ENCODE peak calls at places on chromosomes 11 and 22, in eight cellular contexts. F, Z, K, T, L, Y, V and M are unnamed samples.

GRCh38 chr11:16783321-16783801 is 44.9 kb downstream of the C11orf58 start:
- DNase-seq in Y (no peak), V (no peak), Z (no peak), L (no peak), T (no peak), K (no peak), F (no peak), M (no peak)

GRCh38 chr11:4891996-4892640 is 10.4 kb downstream of the OR51T1 start:
- DNase-seq in K (peak; percentile 93), L (no peak), Z (no peak), Y (no peak), V (no peak), F (no peak), T (no peak), M (no peak)

GRCh38 chr11:14499178-14499559 is 442 bp downstream of the COPB1 start:
- DNase-seq in L (peak; percentile 25), Z (peak; percentile 58), V (no peak), Y (no peak), T (no peak), F (peak; percentile 28), K (no peak), M (peak; percentile 55)

GRCh38 chr22:38699143-38699542 is 1.6 kb downstream of the JOSD1 start:
- DNase-seq in Y (no peak), K (no peak), T (no peak), Z (no peak), F (no peak), L (no peak), V (no peak), M (no peak)

GRCh38 chr11:61066645-61067044 is 35.6 kb upstream of the CD5 start:
- DNase-seq in T (no peak), Z (peak; percentile 24), V (no peak), Y (peak; percentile 53), K (no peak), L (no peak), F (no peak), M (no peak)

GRCh38 chr22:37842015-37842793 is 1.9 kb downstream of the ANKRD54 start:
- DNase-seq in Z (no peak), F (no peak), Y (no peak), K (no peak), L (no peak), V (no peak), T (no peak), M (peak; percentile 54)

GRCh38 chr11:12157241-12157661 is 46.9 kb downstream of the MICAL2 start:
- DNase-seq in Z (no peak), F (no peak), V (no peak), K (peak; percentile 97), L (no peak), T (no peak), Y (no peak), M (no peak)

GRCh38 chr22:26553056-26553752 is 36.7 kb downstream of the TPST2 start:
- DNase-seq in T (no peak), Z (no peak), L (no peak), Y (no peak), F (no peak), V (no peak), K (peak; percentile 95), M (no peak)

GRCh38 chr22:39013923-39014722 is at the start of gene APOBEC3C:
- DNase-seq in F (peak; percentile 89), V (peak; percentile 66), Y (peak; percentile 85), Z (peak; percentile 66), K (peak; percentile 91), L (peak; percentile 76), T (peak; percentile 89), M (peak; percentile 86)

GRCh38 chr22:19039448-19039780 is 82.8 kb downstream of the DGCR2 start:
- DNase-seq in V (no peak), Z (no peak), Y (peak; percentile 47), K (no peak), L (no peak), F (no peak), T (no peak), M (no peak)

GRCh38 chr11:105230586-105230985 is 91.0 kb upstream of the CARD18 start:
- DNase-seq in Y (no peak), T (no peak), K (no peak), L (no peak), Z (no peak), V (no peak), F (no peak), M (no peak)

GRCh38 chr11:93728792-93729128 is 12.5 kb downstream of the TAF1D start:
- DNase-seq in K (no peak), V (no peak), L (no peak), Z (no peak), T (no peak), F (no peak), Y (no peak), M (no peak)

DNA sequence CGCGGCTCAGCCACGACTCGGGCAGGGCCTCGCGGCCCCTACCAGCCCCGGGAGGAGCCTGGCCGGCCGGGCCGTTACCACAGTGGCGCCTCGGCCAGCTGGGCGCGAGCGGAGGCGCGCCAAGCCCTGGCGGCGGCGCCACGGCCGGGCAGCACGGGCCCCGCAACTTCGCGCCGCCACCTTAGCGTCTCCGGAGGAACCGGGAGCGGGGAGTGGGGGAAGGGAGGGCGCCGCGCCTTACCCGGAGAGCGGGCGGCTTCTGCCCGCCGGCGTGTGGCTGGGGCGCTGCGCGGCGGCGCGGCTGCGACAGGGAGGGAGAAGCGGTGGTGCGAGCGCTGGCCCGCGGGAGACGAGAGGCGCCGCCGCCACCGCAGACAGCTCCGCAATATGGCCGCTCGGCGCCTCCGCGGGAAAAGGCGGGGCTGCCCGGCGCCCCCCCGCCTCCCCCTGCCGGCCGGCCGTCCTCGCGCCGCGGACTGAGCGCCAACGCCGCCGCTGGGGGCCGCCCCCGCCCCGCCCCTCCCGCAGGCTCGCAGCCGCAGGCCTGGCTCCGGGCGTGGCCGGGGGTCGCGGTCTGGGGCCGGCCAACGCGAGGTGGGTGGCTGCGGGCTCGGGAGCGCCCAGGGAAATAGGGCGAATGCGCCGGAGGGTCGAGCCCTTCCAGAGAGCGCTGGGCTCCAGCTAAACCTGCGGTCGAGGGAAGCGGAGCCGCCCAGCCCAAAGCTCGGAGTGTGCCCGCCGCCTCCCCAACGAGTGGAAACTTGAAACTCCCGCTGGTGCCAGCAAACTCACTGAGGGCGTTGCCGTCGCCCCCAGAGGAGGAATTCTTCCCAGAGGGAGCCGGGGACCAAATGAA is at the start of gene RDX:
- DNase-seq in T (peak; percentile 65), K (peak; percentile 85), Y (peak; percentile 89), L (peak; percentile 83), F (peak; percentile 59), V (no peak), Z (peak; percentile 84), M (peak; percentile 54)
- TF ChIP-seq CTCF in T (peak; percentile 12), K (no peak), Y (no peak), L (peak; percentile 24), F (peak; percentile 20), V (peak; percentile 5), Z (peak; percentile 39), M (no peak)

GRCh38 chr22:48670747-48671146 is 1156.9 kb downstream of the BRD1 start:
- DNase-seq in Z (no peak), L (no peak), K (no peak), V (no peak), T (no peak), F (no peak), Y (no peak), M (no peak)

GRCh38 chr22:48670317-48670716 is 1157.4 kb downstream of the BRD1 start:
- DNase-seq in K (no peak), T (no peak), Z (no peak), F (no peak), L (no peak), V (no peak), Y (no peak), M (no peak)

GRCh38 chr22:48675141-48675827 is 1152.4 kb downstream of the BRD1 start:
- DNase-seq in Y (no peak), T (no peak), K (no peak), Z (no peak), V (no peak), F (no peak), L (no peak), M (no peak)

GRCh38 chr22:48673806-48674500 is 1153.7 kb downstream of the BRD1 start:
- DNase-seq in K (no peak), Y (no peak), Z (no peak), T (no peak), V (no peak), L (no peak), F (no peak), M (no peak)

GRCh38 chr22:48672387-48672786 is 1155.3 kb downstream of the BRD1 start:
- DNase-seq in K (no peak), F (no peak), Y (no peak), Z (no peak), L (no peak), T (no peak), V (no peak), M (no peak)
- H3K9me3 ChIP-seq in K (no peaks in the 10 kb centered on the region), F (peaks cover 18% of the 10 kb centered on the region), Y (peaks cover 7% of the 10 kb centered on the region), Z (peaks cover 3% of the 10 kb centered on the region), L (peaks cover 30% of the 10 kb centered on the region), T (no peaks in the 10 kb centered on the region), V (no peaks in the 10 kb centered on the region), M (no peaks in the 10 kb centered on the region)

DNA sequence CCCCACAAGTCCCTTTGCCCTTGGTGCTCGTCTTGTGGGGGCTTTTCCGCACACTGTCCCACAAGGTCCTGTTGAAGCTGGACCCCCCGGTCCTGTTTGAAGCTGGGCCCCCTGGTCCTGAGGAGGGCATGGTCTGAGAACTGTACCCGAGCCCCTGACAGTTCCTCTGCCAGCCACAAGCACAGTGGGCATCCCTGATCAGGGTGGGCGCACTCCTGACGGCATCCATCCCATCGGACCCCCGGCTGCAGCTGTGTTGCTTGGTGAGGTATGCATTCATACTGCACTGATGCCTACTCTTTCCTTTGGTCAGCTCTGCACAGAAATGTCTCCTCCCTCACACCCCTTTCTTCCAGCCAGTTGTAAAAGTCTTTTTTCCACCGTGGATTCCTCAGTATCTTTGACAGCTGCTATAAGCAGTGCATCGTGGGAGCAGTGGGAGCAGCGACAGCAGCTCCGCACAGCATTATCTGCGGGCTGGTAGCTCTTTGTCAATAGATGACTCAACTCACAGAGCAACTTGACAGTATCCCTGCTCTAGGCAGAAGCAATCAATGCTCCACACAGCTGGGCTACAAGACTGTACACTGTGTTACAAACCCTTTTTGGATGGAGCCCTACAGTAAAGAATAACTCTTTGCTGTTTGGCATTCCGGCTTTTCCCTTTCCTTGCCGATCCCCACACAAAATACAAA is 1030.8 kb upstream of the CCDC90B start:
- DNase-seq in L (no peak), V (no peak), K (peak; percentile 75), F (no peak), Y (no peak), Z (no peak), T (peak; percentile 16), M (no peak)
- TF ChIP-seq CTCF in L (no peak), V (no peak), K (no peak), F (no peak), Y (no peak), Z (no peak), T (no peak), M (no peak)

GRCh38 chr11:114116800-114117199 is 57.3 kb downstream of the ZBTB16 start:
- DNase-seq in V (no peak), F (no peak), L (no peak), Z (no peak), Y (no peak), K (no peak), T (no peak), M (no peak)

GRCh38 chr11:114121138-114121537 is 61.6 kb downstream of the ZBTB16 start:
- DNase-seq in T (no peak), F (no peak), K (no peak), V (no peak), Z (peak; percentile 45), Y (no peak), L (no peak), M (no peak)

GRCh38 chr11:114115406-114116054 is 56.0 kb downstream of the ZBTB16 start:
- DNase-seq in V (no peak), Z (peak; percentile 48), L (no peak), T (no peak), F (no peak), K (no peak), Y (no peak), M (no peak)

GRCh38 chr11:114120606-114121005 is 61.1 kb downstream of the ZBTB16 start:
- DNase-seq in L (no peak), K (no peak), F (no peak), T (no peak), Z (no peak), Y (no peak), V (no peak), M (no peak)

GRCh38 chr11:114116357-114116756 is 56.8 kb downstream of the ZBTB16 start:
- DNase-seq in Z (no peak), L (no peak), Y (no peak), V (no peak), T (no peak), F (no peak), K (no peak), M (no peak)
- H3K9me3 ChIP-seq in Z (no peaks in the 10 kb centered on the region), L (no peaks in the 10 kb centered on the region), Y (no peaks in the 10 kb centered on the region), V (no peaks in the 10 kb centered on the region), T (no peaks in the 10 kb centered on the region), F (no peaks in the 10 kb centered on the region), K (no peaks in the 10 kb centered on the region), M (no peaks in the 10 kb centered on the region)